ENCODE peak calls at places on chromosomes 2 and 18, in ten cellular contexts. O is adrenal gland; I is esophagus muscularis mucosa; X is fibroblast of lung; Y is foreskin keratinocyte; R is cardiac muscle cell; V is stomach; Z is naive thymus-derived CD4-positive, alpha-beta T cell; T is CD8-positive, alpha-beta T cell; D is neural progenitor cell. B is an unnamed sample.

GRCh38 chr2:173079968-173080860 is 4.6 kb downstream of the MAP3K20 start:
- DNase-seq in O (no peak), I (no peak), X (peak; percentile 98), Y (peak; percentile 88), R (no peak), V (no peak), Z (no peak), T (no peak), D (no peak), B (peak; percentile 95)

GRCh38 chr2:241878007-241878970 is 8.8 kb downstream of the RTP5 start:
- DNase-seq in O (peak; percentile 70), I (no peak), X (peak; percentile 56), Y (peak; percentile 25), R (peak; percentile 78), V (peak; percentile 76), Z (peak; percentile 85), T (peak; percentile 61), D (peak; percentile 81), B (peak; percentile 74)

GRCh38 chr2:137165968-137166367 is 400.6 kb downstream of the THSD7B start:
- DNase-seq in O (no peak), I (no peak), X (no peak), Y (peak; percentile 79), R (no peak), V (no peak), Z (no peak), T (no peak), D (no peak), B (no peak)

GRCh38 chr2:180599804-180600203 is 380.6 kb upstream of the UBE2E3 start:
- DNase-seq in O (no peak), I (no peak), X (no peak), Y (no peak), R (no peak), V (no peak), Z (no peak), T (no peak), D (no peak), B (no peak)

GRCh38 chr2:156999657-157000056 is 257.8 kb upstream of the GALNT5 start:
- DNase-seq in O (no peak), I (no peak), X (no peak), Y (peak; percentile 40), R (no peak), V (peak; percentile 39), Z (no peak), T (no peak), D (no peak), B (no peak)

GRCh38 chr2:29064746-29065478 is 9.4 kb downstream of the PCARE start:
- DNase-seq in O (no peak), I (no peak), X (no peak), Y (no peak), R (no peak), V (no peak), Z (no peak), T (no peak), D (peak; percentile 56), B (no peak)

GRCh38 chr2:174492963-174493431 is 6.2 kb upstream of the GPR155 start:
- DNase-seq in O (no peak), I (no peak), X (no peak), Y (no peak), R (no peak), V (no peak), Z (peak; percentile 47), T (peak; percentile 34), D (no peak), B (no peak)

GRCh38 chr2:159518321-159519005 is 97.9 kb downstream of the BAZ2B start:
- DNase-seq in O (no peak), I (no peak), X (peak; percentile 36), Y (no peak), R (peak; percentile 20), V (no peak), Z (no peak), T (no peak), D (no peak), B (no peak)

GRCh38 chr18:43277164-43277600 is at the start of gene SYT4:
- DNase-seq in O (peak; percentile 70), I (no peak), X (peak; percentile 72), Y (peak; percentile 30), R (peak; percentile 87), V (peak; percentile 47), Z (no peak), T (no peak), D (peak; percentile 88), B (no peak)

GRCh38 chr2:77566582-77566981 is 44.4 kb upstream of the LRRTM4 start:
- DNase-seq in O (no peak), I (no peak), X (no peak), Y (no peak), R (no peak), V (no peak), Z (no peak), T (no peak), D (no peak), B (no peak)

GRCh38 chr2:58959996-58960395 is 718.9 kb upstream of the FANCL start:
- DNase-seq in O (no peak), I (no peak), X (peak; percentile 2), Y (no peak), R (no peak), V (no peak), Z (no peak), T (no peak), D (no peak), B (no peak)

GRCh38 chr2:207341816-207342215 is 176.1 kb upstream of the KLF7 start:
- DNase-seq in O (no peak), I (no peak), X (no peak), Y (no peak), R (no peak), V (no peak), Z (no peak), T (no peak), D (peak; percentile 36), B (no peak)

GRCh38 chr2:100052645-100053044 is 89.7 kb downstream of the AFF3 start:
- DNase-seq in O (no peak), I (no peak), X (no peak), Y (no peak), R (no peak), V (peak; percentile 77), Z (no peak), T (no peak), D (no peak), B (no peak)
- H3K4me1 ChIP-seq in O (no peaks in the 10 kb centered on the region), I (peaks cover 2% of the 10 kb centered on the region), X (no peaks in the 10 kb centered on the region), Y (no peaks in the 10 kb centered on the region), R (no peaks in the 10 kb centered on the region), V (peaks cover 30% of the 10 kb centered on the region), Z (no peaks in the 10 kb centered on the region), T (no peaks in the 10 kb centered on the region), D (peaks cover 9% of the 10 kb centered on the region), B (peaks cover 26% of the 10 kb centered on the region)

GRCh38 chr2:149767516-149767974 is 180.0 kb upstream of the MMADHC start:
- DNase-seq in O (no peak), I (no peak), X (peak; percentile 61), Y (peak; percentile 82), R (peak; percentile 2), V (no peak), Z (no peak), T (no peak), D (no peak), B (no peak)
- H3K27ac ChIP-seq in O (no peak overlapping the region), I (no peak overlapping the region), X (no peak overlapping the region), Y (peak overlapping the region; percentile 57), R (no peak overlapping the region), V (no peak overlapping the region), Z (no peak overlapping the region), T (no peak overlapping the region), D (no peak overlapping the region), B (peak overlapping the region; percentile 37)

DNA sequence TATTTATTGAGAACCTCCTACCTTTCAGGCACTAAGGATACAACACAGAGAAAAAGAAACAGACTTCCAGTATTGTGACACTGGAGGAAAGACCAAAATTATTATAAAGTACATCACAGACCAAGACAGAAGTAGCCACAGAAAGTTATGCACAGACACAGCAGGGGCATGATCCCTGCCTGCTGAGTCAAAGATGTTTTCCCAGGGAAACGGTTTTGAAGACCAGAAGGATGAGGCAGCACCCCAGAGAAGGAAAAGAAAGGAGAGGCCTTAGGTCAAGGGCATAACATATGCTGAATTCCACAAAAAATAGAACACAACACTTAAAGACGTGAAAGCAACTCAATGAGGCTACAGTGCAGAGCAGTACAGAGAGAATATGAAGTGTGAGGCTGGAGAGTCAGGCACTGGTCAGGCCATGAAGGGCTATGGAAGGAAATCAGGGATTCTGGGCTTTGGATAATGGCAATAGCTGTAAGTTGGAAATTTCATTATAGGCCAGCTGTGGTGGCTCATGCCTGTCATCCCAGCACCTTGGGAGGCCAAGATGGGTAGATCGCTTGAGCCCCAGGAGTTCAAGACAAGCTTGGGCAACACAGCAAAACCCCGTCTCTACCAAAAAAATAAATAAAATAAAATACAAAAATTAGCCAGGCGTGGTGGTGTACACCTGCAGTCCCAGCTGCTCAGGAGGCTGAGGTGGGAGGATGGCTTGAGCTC is 8.2 kb downstream of the ADAM17 start:
- DNase-seq in O (no peak), I (no peak), X (peak; percentile 64), Y (no peak), R (no peak), V (no peak), Z (no peak), T (no peak), D (no peak), B (no peak)
- H3K4me1 ChIP-seq in O (peaks cover 26% of the 10 kb centered on the region), I (peaks cover 70% of the 10 kb centered on the region), X (peaks cover 12% of the 10 kb centered on the region), Y (peaks cover 25% of the 10 kb centered on the region), R (peaks cover 8% of the 10 kb centered on the region), V (peaks cover 41% of the 10 kb centered on the region), Z (peaks cover 15% of the 10 kb centered on the region), T (peaks cover 31% of the 10 kb centered on the region), D (no peaks in the 10 kb centered on the region), B (peaks cover 14% of the 10 kb centered on the region)

GRCh38 chr2:197147942-197148341 is 162.6 kb downstream of the ANKRD44 start:
- DNase-seq in O (no peak), I (no peak), X (no peak), Y (no peak), R (no peak), V (no peak), Z (no peak), T (no peak), D (no peak), B (no peak)

GRCh38 chr2:197148401-197148800 is 162.2 kb downstream of the ANKRD44 start:
- DNase-seq in O (no peak), I (no peak), X (no peak), Y (no peak), R (no peak), V (no peak), Z (no peak), T (no peak), D (no peak), B (no peak)

GRCh38 chr2:197144183-197144582 is 166.4 kb downstream of the ANKRD44 start:
- DNase-seq in O (no peak), I (no peak), X (no peak), Y (no peak), R (no peak), V (no peak), Z (no peak), T (no peak), D (no peak), B (no peak)

GRCh38 chr2:197146995-197147394 is 163.6 kb downstream of the ANKRD44 start:
- DNase-seq in O (no peak), I (no peak), X (no peak), Y (no peak), R (no peak), V (no peak), Z (no peak), T (no peak), D (no peak), B (no peak)

DNA sequence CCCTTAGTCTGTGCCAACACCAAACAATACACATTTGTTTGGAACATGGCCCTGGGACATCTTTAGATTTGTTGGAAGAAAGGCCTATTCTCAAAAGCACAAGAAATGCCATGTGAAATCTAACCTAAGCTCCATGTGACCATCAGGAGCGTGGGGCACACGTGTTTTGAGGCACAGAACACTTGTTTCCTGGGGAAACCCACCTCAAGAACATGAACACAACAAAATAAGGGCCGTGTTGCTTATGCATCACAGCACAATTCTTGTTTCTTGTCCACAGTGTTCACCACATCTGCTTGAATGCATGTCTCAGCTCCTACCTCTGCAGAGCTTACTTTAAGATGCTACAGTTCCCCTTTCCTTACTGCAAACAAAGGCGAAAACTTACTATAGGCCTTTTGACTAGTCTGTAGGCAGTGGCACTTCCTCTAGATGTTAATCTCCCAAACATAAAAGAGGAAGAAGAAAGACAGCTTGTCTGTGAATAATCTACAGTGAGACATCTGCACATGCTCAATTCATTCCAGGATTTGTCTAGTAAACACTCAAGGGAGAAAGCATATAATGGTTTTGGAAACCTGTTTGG is 165.0 kb downstream of the ANKRD44 start:
- DNase-seq in O (no peak), I (no peak), X (no peak), Y (no peak), R (no peak), V (no peak), Z (no peak), T (no peak), D (no peak), B (no peak)
- H3K27ac ChIP-seq in O (no peak overlapping the region), I (no peak overlapping the region), X (no peak overlapping the region), Y (no peak overlapping the region), R (no peak overlapping the region), V (no peak overlapping the region), Z (peak overlapping the region; percentile 62), T (no peak overlapping the region), D (no peak overlapping the region), B (no peak overlapping the region)

B was measured in SJSA1.